ENCODE peak calls at places on chromosome 5, in seven cellular contexts. One of them, this sample, is unnamed.

GRCh38 chr5:79628276-79628675 is 16.0 kb downstream of the TENT2 start:
- DNase-seq in stimulated activated CD8-positive, alpha-beta memory T cell treated with anti-CD3 and anti-CD28 coated beads, Interleukin-4, amount 100 ng/mL, for 24 hours: no peak
- DNase-seq in stimulated activated CD4-positive, alpha-beta T cell treated with anti-CD3 and anti-CD28 coated beads, Interleukin-15, amount 100 ng/mL, for 24 hours: no peak
- DNase-seq in K562: no peak
- DNase-seq in iris pigment epithelial cell: no peak
- DNase-seq in HCT116: no peak
- DNase-seq in HCEC 1CT: no peak
- DNase-seq in this sample: no peak

GRCh38 chr5:89417990-89418820 is 535.2 kb upstream of the MEF2C start:
- DNase-seq in stimulated activated CD8-positive, alpha-beta memory T cell treated with anti-CD3 and anti-CD28 coated beads, Interleukin-4, amount 100 ng/mL, for 24 hours: no peak
- DNase-seq in stimulated activated CD4-positive, alpha-beta T cell treated with anti-CD3 and anti-CD28 coated beads, Interleukin-15, amount 100 ng/mL, for 24 hours: no peak
- DNase-seq in K562: no peak
- DNase-seq in iris pigment epithelial cell: peak
- DNase-seq in HCT116: no peak
- DNase-seq in HCEC 1CT: no peak
- DNase-seq in this sample: peak

GRCh38 chr5:180116077-180116375 is 44.5 kb upstream of the RNF130 start:
- DNase-seq in stimulated activated CD8-positive, alpha-beta memory T cell treated with anti-CD3 and anti-CD28 coated beads, Interleukin-4, amount 100 ng/mL, for 24 hours: no peak
- DNase-seq in stimulated activated CD4-positive, alpha-beta T cell treated with anti-CD3 and anti-CD28 coated beads, Interleukin-15, amount 100 ng/mL, for 24 hours: no peak
- DNase-seq in K562: no peak
- DNase-seq in iris pigment epithelial cell: no peak
- DNase-seq in HCT116: no peak
- DNase-seq in HCEC 1CT: no peak
- DNase-seq in this sample: no peak

GRCh38 chr5:78651468-78651867 is 2.9 kb upstream of the LHFPL2 start:
- DNase-seq in stimulated activated CD8-positive, alpha-beta memory T cell treated with anti-CD3 and anti-CD28 coated beads, Interleukin-4, amount 100 ng/mL, for 24 hours: no peak
- DNase-seq in stimulated activated CD4-positive, alpha-beta T cell treated with anti-CD3 and anti-CD28 coated beads, Interleukin-15, amount 100 ng/mL, for 24 hours: no peak
- DNase-seq in K562: no peak
- DNase-seq in iris pigment epithelial cell: no peak
- DNase-seq in HCT116: no peak
- DNase-seq in HCEC 1CT: no peak
- DNase-seq in this sample: no peak

GRCh38 chr5:97044057-97044456 is 98.4 kb downstream of the LIX1 start:
- DNase-seq in stimulated activated CD8-positive, alpha-beta memory T cell treated with anti-CD3 and anti-CD28 coated beads, Interleukin-4, amount 100 ng/mL, for 24 hours: no peak
- DNase-seq in stimulated activated CD4-positive, alpha-beta T cell treated with anti-CD3 and anti-CD28 coated beads, Interleukin-15, amount 100 ng/mL, for 24 hours: no peak
- DNase-seq in K562: no peak
- DNase-seq in iris pigment epithelial cell: peak
- DNase-seq in HCT116: peak
- DNase-seq in HCEC 1CT: peak
- DNase-seq in this sample: peak

GRCh38 chr5:17156463-17156862 is 61.0 kb upstream of the BASP1 start:
- DNase-seq in stimulated activated CD8-positive, alpha-beta memory T cell treated with anti-CD3 and anti-CD28 coated beads, Interleukin-4, amount 100 ng/mL, for 24 hours: no peak
- DNase-seq in stimulated activated CD4-positive, alpha-beta T cell treated with anti-CD3 and anti-CD28 coated beads, Interleukin-15, amount 100 ng/mL, for 24 hours: no peak
- DNase-seq in K562: no peak
- DNase-seq in iris pigment epithelial cell: peak
- DNase-seq in HCT116: no peak
- DNase-seq in HCEC 1CT: peak
- DNase-seq in this sample: no peak

GRCh38 chr5:13629218-13629617 is 315.3 kb downstream of the DNAH5 start:
- DNase-seq in stimulated activated CD8-positive, alpha-beta memory T cell treated with anti-CD3 and anti-CD28 coated beads, Interleukin-4, amount 100 ng/mL, for 24 hours: no peak
- DNase-seq in stimulated activated CD4-positive, alpha-beta T cell treated with anti-CD3 and anti-CD28 coated beads, Interleukin-15, amount 100 ng/mL, for 24 hours: no peak
- DNase-seq in K562: no peak
- DNase-seq in iris pigment epithelial cell: no peak
- DNase-seq in HCT116: no peak
- DNase-seq in HCEC 1CT: no peak
- DNase-seq in this sample: no peak

GRCh38 chr5:56908942-56909293 is 478 bp upstream of the SETD9 start:
- DNase-seq in stimulated activated CD8-positive, alpha-beta memory T cell treated with anti-CD3 and anti-CD28 coated beads, Interleukin-4, amount 100 ng/mL, for 24 hours: no peak
- DNase-seq in stimulated activated CD4-positive, alpha-beta T cell treated with anti-CD3 and anti-CD28 coated beads, Interleukin-15, amount 100 ng/mL, for 24 hours: no peak
- DNase-seq in K562: no peak
- DNase-seq in iris pigment epithelial cell: no peak
- DNase-seq in HCT116: peak
- DNase-seq in HCEC 1CT: no peak
- DNase-seq in this sample: peak

GRCh38 chr5:14263700-14264099 is 120.6 kb downstream of the TRIO start:
- DNase-seq in stimulated activated CD8-positive, alpha-beta memory T cell treated with anti-CD3 and anti-CD28 coated beads, Interleukin-4, amount 100 ng/mL, for 24 hours: no peak
- DNase-seq in stimulated activated CD4-positive, alpha-beta T cell treated with anti-CD3 and anti-CD28 coated beads, Interleukin-15, amount 100 ng/mL, for 24 hours: no peak
- DNase-seq in K562: no peak
- DNase-seq in iris pigment epithelial cell: no peak
- DNase-seq in HCT116: no peak
- DNase-seq in HCEC 1CT: no peak
- DNase-seq in this sample: no peak

GRCh38 chr5:93621340-93621872 is 38.4 kb downstream of the NR2F1 start:
- DNase-seq in stimulated activated CD8-positive, alpha-beta memory T cell treated with anti-CD3 and anti-CD28 coated beads, Interleukin-4, amount 100 ng/mL, for 24 hours: no peak
- DNase-seq in stimulated activated CD4-positive, alpha-beta T cell treated with anti-CD3 and anti-CD28 coated beads, Interleukin-15, amount 100 ng/mL, for 24 hours: peak
- DNase-seq in K562: no peak
- DNase-seq in iris pigment epithelial cell: peak
- DNase-seq in HCT116: no peak
- DNase-seq in HCEC 1CT: peak
- DNase-seq in this sample: peak

GRCh38 chr5:120630550-120630949 is 166.4 kb downstream of the PRR16 start:
- DNase-seq in stimulated activated CD8-positive, alpha-beta memory T cell treated with anti-CD3 and anti-CD28 coated beads, Interleukin-4, amount 100 ng/mL, for 24 hours: no peak
- DNase-seq in stimulated activated CD4-positive, alpha-beta T cell treated with anti-CD3 and anti-CD28 coated beads, Interleukin-15, amount 100 ng/mL, for 24 hours: no peak
- DNase-seq in K562: no peak
- DNase-seq in iris pigment epithelial cell: no peak
- DNase-seq in HCT116: no peak
- DNase-seq in HCEC 1CT: no peak
- DNase-seq in this sample: no peak

GRCh38 chr5:125199968-125200841 is 453.8 kb upstream of the ZNF608 start:
- DNase-seq in stimulated activated CD8-positive, alpha-beta memory T cell treated with anti-CD3 and anti-CD28 coated beads, Interleukin-4, amount 100 ng/mL, for 24 hours: no peak
- DNase-seq in stimulated activated CD4-positive, alpha-beta T cell treated with anti-CD3 and anti-CD28 coated beads, Interleukin-15, amount 100 ng/mL, for 24 hours: no peak
- DNase-seq in K562: no peak
- DNase-seq in iris pigment epithelial cell: no peak
- DNase-seq in HCT116: no peak
- DNase-seq in HCEC 1CT: peak
- DNase-seq in this sample: no peak

This sample was measured in WTC11.